ENCODE peak calls at places on chromosomes 1 and 21, in six cellular contexts. B is CD8-positive, alpha-beta memory T cell; Z is Peyer's patch; F is suprapubic skin; E is astrocyte; X is upper lobe of right lung. S is an unnamed sample.
A peak's percentile ranks its signal among the peaks of the same experiment; 100 is the strongest.

GRCh38 chr1:8458607-8459006 is 140.7 kb downstream of the SLC45A1 start:
- DNase-seq in B (no peak), Z (no peak), F (no peak), E (no peak), X (no peak), S (no peak)

GRCh38 chr1:47876587-47876963 is 120.6 kb downstream of the TRABD2B start:
- DNase-seq in B (no peak), Z (no peak), F (no peak), E (no peak), X (no peak), S (no peak)

GRCh38 chr1:177274687-177275211 is 104.0 kb downstream of the BRINP2 start:
- DNase-seq in B (no peak), Z (no peak), F (no peak), E (peak; percentile 83), X (peak; percentile 52), S (no peak)

GRCh38 chr1:220575718-220576497 is 48.0 kb downstream of the MARK1 start:
- DNase-seq in B (no peak), Z (no peak), F (no peak), E (no peak), X (no peak), S (no peak)

GRCh38 chr1:201655243-201655642 is 116.3 kb downstream of the NAV1 start:
- DNase-seq in B (no peak), Z (no peak), F (no peak), E (peak; percentile 78), X (no peak), S (peak; percentile 53)

GRCh38 chr1:8283058-8283884 is 34.6 kb upstream of the SLC45A1 start:
- DNase-seq in B (no peak), Z (peak; percentile 60), F (no peak), E (no peak), X (peak; percentile 60), S (no peak)

GRCh38 chr1:146007785-146008133 is 11.4 kb upstream of the TXNIP start:
- DNase-seq in B (no peak), Z (no peak), F (no peak), E (no peak), X (no peak), S (no peak)

GRCh38 chr1:36643391-36644270 is 160.9 kb upstream of the CSF3R start:
- DNase-seq in B (no peak), Z (no peak), F (no peak), E (no peak), X (no peak), S (no peak)

GRCh38 chr1:91884459-91885290 is 1.3 kb downstream of the TGFBR3 start:
- DNase-seq in B (peak; percentile 14), Z (peak; percentile 59), F (no peak), E (no peak), X (peak; percentile 70), S (peak; percentile 19)

GRCh38 chr1:176058686-176059085 is 148.4 kb downstream of the COP1 start:
- DNase-seq in B (no peak), Z (no peak), F (no peak), E (no peak), X (no peak), S (no peak)

GRCh38 chr1:231423648-231424047 is 1.6 kb upstream of the EGLN1 start:
- DNase-seq in B (no peak), Z (no peak), F (no peak), E (no peak), X (no peak), S (no peak)

GRCh38 chr1:179824265-179824664 is 53.3 kb downstream of the TOR1AIP2 start:
- DNase-seq in B (no peak), Z (no peak), F (peak; percentile 79), E (no peak), X (peak; percentile 52), S (no peak)

GRCh38 chr1:63486679-63487078 is 36.3 kb downstream of the ITGB3BP start:
- DNase-seq in B (no peak), Z (no peak), F (no peak), E (no peak), X (no peak), S (no peak)

GRCh38 chr1:157784801-157785200 is 7.9 kb upstream of the FCRL2 start:
- DNase-seq in B (no peak), Z (no peak), F (no peak), E (no peak), X (no peak), S (no peak)

DNA sequence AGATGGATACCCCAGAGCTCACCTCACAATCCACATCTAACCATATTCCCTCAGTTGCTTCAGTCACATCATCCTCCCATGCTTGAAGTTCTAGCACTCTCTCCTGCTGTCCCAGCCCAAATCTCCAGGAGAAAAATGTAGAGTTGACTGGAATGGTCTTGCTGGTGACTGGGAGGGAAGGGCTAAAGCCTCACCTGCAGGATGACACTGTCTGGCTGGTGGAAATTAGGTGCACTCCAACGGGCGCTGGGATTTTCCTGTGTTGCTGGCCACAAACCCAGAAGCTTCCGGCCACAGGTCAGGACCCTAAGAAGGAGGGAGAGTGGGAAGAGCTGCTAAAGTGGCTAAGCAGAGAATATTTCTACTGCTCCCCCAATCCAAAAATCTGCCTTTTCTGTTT is 37.4 kb upstream of the PPP1R15B start:
- DNase-seq in B (no peak), Z (no peak), F (no peak), E (no peak), X (no peak), S (no peak)
- H3K27ac ChIP-seq in B (no peak overlapping the region), Z (peak overlapping the region; percentile 83), F (peak overlapping the region; percentile 5), E (no peak overlapping the region), X (no peak overlapping the region), S (no peak overlapping the region)

DNA sequence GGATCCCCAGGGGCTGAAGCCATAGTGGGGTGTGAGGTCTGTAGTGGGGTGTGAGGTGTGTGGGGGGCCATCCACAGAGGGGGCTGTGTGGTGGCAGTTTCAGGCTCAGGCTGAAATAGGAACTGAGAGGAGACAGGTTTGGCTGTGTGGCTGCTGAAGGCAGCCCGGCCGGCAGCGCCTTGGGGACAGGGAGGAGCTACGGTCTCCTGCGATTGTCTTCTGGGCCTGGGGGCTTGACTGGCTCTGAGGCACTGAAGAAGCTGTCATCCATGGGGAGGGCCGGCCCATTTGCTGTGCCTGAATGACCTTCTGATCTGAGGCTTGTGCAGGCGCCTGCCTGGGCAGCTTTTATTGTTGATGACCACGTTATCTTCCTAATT is 10.0 kb upstream of the TTC34 start:
- DNase-seq in B (no peak), Z (no peak), F (no peak), E (no peak), X (no peak), S (no peak)
- H3K9me3 ChIP-seq in B (no peaks in the 10 kb centered on the region), Z (peaks cover 4% of the 10 kb centered on the region), F (peaks cover 5% of the 10 kb centered on the region), E (peaks cover 8% of the 10 kb centered on the region), X (no peaks in the 10 kb centered on the region), S (peaks cover 9% of the 10 kb centered on the region)

DNA sequence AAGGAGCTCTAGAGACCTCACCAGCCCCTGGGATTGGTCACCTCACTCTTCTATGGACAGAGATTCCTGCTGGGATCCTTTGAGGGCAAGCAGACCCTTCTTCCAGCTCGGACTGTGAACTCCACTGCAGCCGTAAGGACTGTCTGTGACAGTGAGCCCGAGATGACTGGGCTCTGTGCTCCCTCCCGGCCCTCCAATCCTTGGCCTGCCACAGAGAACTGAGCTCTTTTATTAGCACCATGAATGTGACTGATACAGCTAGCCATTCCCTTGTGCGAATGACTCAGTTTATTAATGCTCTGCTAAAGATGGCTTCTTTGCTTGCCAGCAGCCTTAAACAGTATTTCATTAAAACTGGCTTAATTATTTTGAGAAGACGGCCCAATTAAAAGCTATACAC is 194.6 kb upstream of the LMO4 start:
- DNase-seq in B (no peak), Z (no peak), F (no peak), E (peak; percentile 30), X (no peak), S (no peak)
- H3K27me3 ChIP-seq in B (peaks cover 10% of the 10 kb centered on the region), Z (no peaks in the 10 kb centered on the region), F (no peaks in the 10 kb centered on the region), E (no peaks in the 10 kb centered on the region), X (no peaks in the 10 kb centered on the region), S (no peaks in the 10 kb centered on the region)

DNA sequence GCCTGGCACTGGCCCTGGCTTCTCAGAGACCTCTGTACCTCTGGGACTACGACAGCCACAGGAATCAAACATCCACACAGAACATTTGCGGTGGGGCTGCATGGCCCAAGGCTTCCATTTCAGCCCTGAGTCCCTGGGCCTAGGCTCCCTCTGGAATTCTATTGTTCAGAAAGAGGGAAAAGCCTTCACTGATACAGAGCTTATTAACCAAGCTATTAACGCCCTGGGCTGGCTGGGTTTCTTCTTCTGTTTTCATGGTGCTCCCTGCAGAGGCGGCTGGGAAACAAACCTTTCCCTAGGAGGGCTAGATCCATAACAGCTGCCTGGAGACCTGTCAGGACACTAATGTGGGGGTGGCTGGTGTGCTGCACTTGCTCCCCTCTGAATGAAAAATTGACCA is 88.2 kb downstream of the KAZN start:
- DNase-seq in B (no peak), Z (no peak), F (no peak), E (no peak), X (no peak), S (no peak)
- H3K27ac ChIP-seq in B (no peak overlapping the region), Z (no peak overlapping the region), F (no peak overlapping the region), E (no peak overlapping the region), X (no peak overlapping the region), S (no peak overlapping the region)

DNA sequence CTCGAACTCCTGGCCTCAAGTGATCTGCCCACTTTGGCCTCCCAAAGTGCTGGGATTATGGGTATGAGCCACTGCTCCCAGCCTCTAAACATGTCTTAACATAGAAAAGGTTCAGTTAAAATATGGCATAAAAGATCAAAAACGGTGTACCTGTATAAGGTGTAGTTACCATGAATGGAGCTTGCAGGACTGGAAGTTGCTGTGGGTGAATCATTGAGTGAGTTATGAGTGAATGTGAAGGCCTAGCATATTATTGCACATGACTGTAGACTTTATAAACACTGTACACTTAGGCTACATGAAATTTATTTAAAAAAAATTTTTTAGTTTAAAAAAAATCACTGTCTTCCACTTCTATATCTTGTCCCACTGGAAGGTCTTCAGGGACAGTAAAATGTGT is 15.7 kb downstream of the ABCD3 start:
- DNase-seq in B (no peak), Z (no peak), F (no peak), E (no peak), X (no peak), S (no peak)
- H3K9me3 ChIP-seq in B (no peaks in the 10 kb centered on the region), Z (no peaks in the 10 kb centered on the region), F (peaks cover 10% of the 10 kb centered on the region), E (no peaks in the 10 kb centered on the region), X (no peaks in the 10 kb centered on the region), S (no peaks in the 10 kb centered on the region)

GRCh38 chr21:25939396-25939761 is 204.6 kb downstream of the GABPA start:
- DNase-seq in B (no peak), Z (no peak), F (no peak), E (no peak), X (no peak), S (no peak)
- H3K27me3 ChIP-seq in B (no peaks in the 10 kb centered on the region), Z (no peaks in the 10 kb centered on the region), F (no peaks in the 10 kb centered on the region), E (no peaks in the 10 kb centered on the region), X (no peaks in the 10 kb centered on the region), S (no peaks in the 10 kb centered on the region)

GRCh38 chr1:109301874-109302273 is 4.9 kb downstream of the MYBPHL start:
- DNase-seq in B (no peak), Z (no peak), F (no peak), E (no peak), X (no peak), S (no peak)
- H3K27ac ChIP-seq in B (no peak overlapping the region), Z (no peak overlapping the region), F (no peak overlapping the region), E (no peak overlapping the region), X (no peak overlapping the region), S (no peak overlapping the region)

GRCh38 chr1:100449477-100449876 is 88.5 kb upstream of the GPR88 start:
- DNase-seq in B (no peak), Z (no peak), F (no peak), E (no peak), X (no peak), S (no peak)
- H3K9me3 ChIP-seq in B (no peaks in the 10 kb centered on the region), Z (no peaks in the 10 kb centered on the region), F (no peaks in the 10 kb centered on the region), E (no peaks in the 10 kb centered on the region), X (no peaks in the 10 kb centered on the region), S (no peaks in the 10 kb centered on the region)

S was measured in WERI-Rb-1.